ENCODE peak calls at places on chromosomes 16 and 17, in nine cellular contexts. One of them, this sample, is unnamed. For H3K27me3 and H3K4me1, the result is how much of the 10 kb centered on the place peaks cover.

GRCh38 chr16:9258423-9259051 is 167.1 kb downstream of the HAPSTR1 start:
- DNase-seq in NT2/D1: peak
- DNase-seq in fibroblast of lung: peak
- DNase-seq in astrocyte: peak
- DNase-seq in cardiac muscle cell: peak
- DNase-seq in aorta: no peak
- DNase-seq in lung: peak
- DNase-seq in tibial artery: no peak
- DNase-seq in psoas muscle: no peak
- DNase-seq in this sample: peak

GRCh38 chr16:1030381-1030901 is 42.1 kb upstream of the SSTR5 start:
- DNase-seq in NT2/D1: no peak
- DNase-seq in fibroblast of lung: no peak
- DNase-seq in astrocyte: no peak
- DNase-seq in cardiac muscle cell: no peak
- DNase-seq in aorta: no peak
- DNase-seq in lung: no peak
- DNase-seq in tibial artery: no peak
- DNase-seq in psoas muscle: no peak
- DNase-seq in this sample: peak

GRCh38 chr16:14958970-14959369 is 15.9 kb upstream of the PDXDC1 start:
- DNase-seq in NT2/D1: peak
- DNase-seq in fibroblast of lung: no peak
- DNase-seq in astrocyte: no peak
- DNase-seq in cardiac muscle cell: no peak
- DNase-seq in aorta: no peak
- DNase-seq in lung: no peak
- DNase-seq in tibial artery: no peak
- DNase-seq in psoas muscle: no peak
- DNase-seq in this sample: no peak

GRCh38 chr17:49003557-49004511 is 6.6 kb downstream of the IGF2BP1 start:
- DNase-seq in NT2/D1: no peak
- DNase-seq in fibroblast of lung: peak
- DNase-seq in astrocyte: no peak
- DNase-seq in cardiac muscle cell: peak
- DNase-seq in aorta: no peak
- DNase-seq in lung: no peak
- DNase-seq in tibial artery: no peak
- DNase-seq in psoas muscle: no peak
- DNase-seq in this sample: no peak

GRCh38 chr16:84614075-84614474 is 3.8 kb downstream of the COTL1 start:
- DNase-seq in NT2/D1: no peak
- DNase-seq in fibroblast of lung: no peak
- DNase-seq in astrocyte: no peak
- DNase-seq in cardiac muscle cell: no peak
- DNase-seq in aorta: no peak
- DNase-seq in lung: no peak
- DNase-seq in tibial artery: no peak
- DNase-seq in psoas muscle: no peak
- DNase-seq in this sample: no peak

GRCh38 chr17:83067718-83068261 is 11.6 kb upstream of the METRNL start:
- DNase-seq in NT2/D1: no peak
- DNase-seq in fibroblast of lung: peak
- DNase-seq in astrocyte: no peak
- DNase-seq in cardiac muscle cell: peak
- DNase-seq in aorta: peak
- DNase-seq in lung: no peak
- DNase-seq in tibial artery: no peak
- DNase-seq in psoas muscle: no peak
- DNase-seq in this sample: peak

GRCh38 chr17:19270347-19270950 is 33.3 kb downstream of the EPN2 start:
- DNase-seq in NT2/D1: no peak
- DNase-seq in fibroblast of lung: no peak
- DNase-seq in astrocyte: no peak
- DNase-seq in cardiac muscle cell: no peak
- DNase-seq in aorta: no peak
- DNase-seq in lung: no peak
- DNase-seq in tibial artery: no peak
- DNase-seq in psoas muscle: no peak
- DNase-seq in this sample: no peak

GRCh38 chr16:53809088-53809951 is 105.4 kb downstream of the FTO start:
- DNase-seq in NT2/D1: no peak
- DNase-seq in fibroblast of lung: peak
- DNase-seq in astrocyte: peak
- DNase-seq in cardiac muscle cell: no peak
- DNase-seq in aorta: no peak
- DNase-seq in lung: no peak
- DNase-seq in tibial artery: no peak
- DNase-seq in psoas muscle: no peak
- DNase-seq in this sample: no peak

GRCh38 chr17:3381957-3382356 is 4.2 kb downstream of the OR3A2 start:
- DNase-seq in NT2/D1: no peak
- DNase-seq in fibroblast of lung: no peak
- DNase-seq in astrocyte: no peak
- DNase-seq in cardiac muscle cell: no peak
- DNase-seq in aorta: no peak
- DNase-seq in lung: no peak
- DNase-seq in tibial artery: no peak
- DNase-seq in psoas muscle: no peak
- DNase-seq in this sample: no peak

DNA sequence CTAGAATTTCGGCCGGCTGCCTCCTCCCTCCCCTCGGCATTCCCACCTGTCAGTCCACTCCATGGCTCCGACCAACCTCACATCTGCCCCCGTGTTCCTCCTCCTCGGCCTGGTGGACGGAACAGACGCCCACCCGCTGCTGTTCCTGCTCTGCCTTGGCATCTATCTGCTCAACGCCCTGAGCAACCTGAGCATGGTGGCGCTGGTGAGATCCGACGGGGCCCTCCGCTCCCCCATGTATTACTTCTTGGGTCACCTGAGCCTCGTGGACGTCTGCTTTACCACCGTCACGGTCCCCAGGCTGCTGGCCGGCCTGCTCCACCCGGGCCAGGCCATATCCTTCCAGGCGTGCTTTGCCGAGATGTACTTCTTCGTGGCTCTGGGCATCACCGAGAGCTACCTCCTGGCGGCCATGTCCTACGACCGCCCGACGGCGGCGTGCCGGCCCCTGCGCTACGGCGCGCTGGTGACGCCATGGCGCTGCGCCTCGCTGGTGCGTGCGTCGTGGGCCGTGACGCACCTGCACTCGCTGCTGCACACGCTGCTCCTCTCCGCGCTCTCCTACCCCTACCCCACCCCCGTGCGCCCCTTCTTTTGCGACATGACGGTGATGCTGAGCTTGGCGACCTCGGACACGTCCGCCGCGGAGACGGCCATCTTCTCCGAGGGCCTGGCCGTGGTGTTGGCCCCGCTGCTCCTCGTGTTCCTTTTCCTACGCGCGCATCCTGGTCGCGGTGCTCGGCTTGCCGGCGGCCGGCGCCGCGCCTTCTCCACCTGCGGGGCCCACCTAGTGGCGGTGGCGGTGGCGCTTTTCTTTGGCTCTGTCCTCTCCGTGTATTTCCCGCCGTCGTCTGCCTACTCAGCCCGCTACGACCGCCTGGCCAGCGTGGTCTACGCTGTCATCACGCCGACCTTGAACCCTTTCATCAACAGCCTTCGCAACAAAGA is at the start of gene OR3A2:
- DNase-seq in NT2/D1: peak
- DNase-seq in fibroblast of lung: no peak
- DNase-seq in astrocyte: no peak
- DNase-seq in cardiac muscle cell: no peak
- DNase-seq in aorta: no peak
- DNase-seq in lung: no peak
- DNase-seq in tibial artery: no peak
- DNase-seq in psoas muscle: no peak
- DNase-seq in this sample: no peak
- H3K27me3 ChIP-seq in NT2/D1: under half
- H3K27me3 ChIP-seq in fibroblast of lung: under half
- H3K27me3 ChIP-seq in astrocyte: under half
- H3K27me3 ChIP-seq in cardiac muscle cell: under half
- H3K27me3 ChIP-seq in aorta: under half
- H3K27me3 ChIP-seq in lung: under half
- H3K27me3 ChIP-seq in tibial artery: under half
- H3K27me3 ChIP-seq in psoas muscle: under half
- H3K27me3 ChIP-seq in this sample: under half

DNA sequence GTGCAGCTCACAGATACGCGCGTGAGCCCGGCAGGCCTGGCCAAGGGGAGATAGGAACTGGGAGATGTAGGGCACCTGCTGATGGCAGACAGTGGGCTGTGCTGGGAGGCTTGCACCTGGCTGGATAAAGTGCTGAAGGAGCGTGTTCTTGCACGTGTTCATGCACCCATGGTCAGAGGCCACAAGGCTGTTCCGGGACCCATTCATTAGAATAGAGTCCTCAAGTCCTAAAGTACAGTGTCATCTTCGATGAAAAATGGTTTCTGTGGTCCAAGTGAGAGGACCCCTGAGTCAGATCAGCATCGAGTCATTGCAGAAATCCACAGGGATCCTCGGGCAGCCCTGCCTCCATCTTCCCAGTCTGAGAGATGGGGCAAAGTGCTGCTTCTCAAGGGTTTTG is 236.4 kb downstream of the CCDC182 start:
- DNase-seq in NT2/D1: no peak
- DNase-seq in fibroblast of lung: no peak
- DNase-seq in astrocyte: no peak
- DNase-seq in cardiac muscle cell: no peak
- DNase-seq in aorta: no peak
- DNase-seq in lung: no peak
- DNase-seq in tibial artery: no peak
- DNase-seq in psoas muscle: no peak
- DNase-seq in this sample: no peak
- H3K4me1 ChIP-seq in NT2/D1: under half
- H3K4me1 ChIP-seq in fibroblast of lung: under half
- H3K4me1 ChIP-seq in astrocyte: under half
- H3K4me1 ChIP-seq in cardiac muscle cell: under half
- H3K4me1 ChIP-seq in aorta: under half
- H3K4me1 ChIP-seq in lung: under half
- H3K4me1 ChIP-seq in tibial artery: under half
- H3K4me1 ChIP-seq in psoas muscle: under half
- H3K4me1 ChIP-seq in this sample: under half

GRCh38 chr17:76075364-76076099 is 951 bp downstream of the GALR2 start:
- DNase-seq in NT2/D1: no peak
- DNase-seq in fibroblast of lung: no peak
- DNase-seq in astrocyte: no peak
- DNase-seq in cardiac muscle cell: peak
- DNase-seq in aorta: no peak
- DNase-seq in lung: no peak
- DNase-seq in tibial artery: no peak
- DNase-seq in psoas muscle: no peak
- DNase-seq in this sample: no peak

GRCh38 chr17:76076100-76076764 is 1.7 kb downstream of the GALR2 start:
- DNase-seq in NT2/D1: no peak
- DNase-seq in fibroblast of lung: no peak
- DNase-seq in astrocyte: no peak
- DNase-seq in cardiac muscle cell: no peak
- DNase-seq in aorta: no peak
- DNase-seq in lung: no peak
- DNase-seq in tibial artery: peak
- DNase-seq in psoas muscle: no peak
- DNase-seq in this sample: no peak

GRCh38 chr17:76078859-76079576 is at the start of gene ZACN:
- DNase-seq in NT2/D1: no peak
- DNase-seq in fibroblast of lung: no peak
- DNase-seq in astrocyte: no peak
- DNase-seq in cardiac muscle cell: no peak
- DNase-seq in aorta: no peak
- DNase-seq in lung: no peak
- DNase-seq in tibial artery: no peak
- DNase-seq in psoas muscle: no peak
- DNase-seq in this sample: no peak

GRCh38 chr17:76077582-76078110 is 1.3 kb upstream of the ZACN start:
- DNase-seq in NT2/D1: no peak
- DNase-seq in fibroblast of lung: no peak
- DNase-seq in astrocyte: no peak
- DNase-seq in cardiac muscle cell: no peak
- DNase-seq in aorta: no peak
- DNase-seq in lung: no peak
- DNase-seq in tibial artery: no peak
- DNase-seq in psoas muscle: no peak
- DNase-seq in this sample: peak

DNA sequence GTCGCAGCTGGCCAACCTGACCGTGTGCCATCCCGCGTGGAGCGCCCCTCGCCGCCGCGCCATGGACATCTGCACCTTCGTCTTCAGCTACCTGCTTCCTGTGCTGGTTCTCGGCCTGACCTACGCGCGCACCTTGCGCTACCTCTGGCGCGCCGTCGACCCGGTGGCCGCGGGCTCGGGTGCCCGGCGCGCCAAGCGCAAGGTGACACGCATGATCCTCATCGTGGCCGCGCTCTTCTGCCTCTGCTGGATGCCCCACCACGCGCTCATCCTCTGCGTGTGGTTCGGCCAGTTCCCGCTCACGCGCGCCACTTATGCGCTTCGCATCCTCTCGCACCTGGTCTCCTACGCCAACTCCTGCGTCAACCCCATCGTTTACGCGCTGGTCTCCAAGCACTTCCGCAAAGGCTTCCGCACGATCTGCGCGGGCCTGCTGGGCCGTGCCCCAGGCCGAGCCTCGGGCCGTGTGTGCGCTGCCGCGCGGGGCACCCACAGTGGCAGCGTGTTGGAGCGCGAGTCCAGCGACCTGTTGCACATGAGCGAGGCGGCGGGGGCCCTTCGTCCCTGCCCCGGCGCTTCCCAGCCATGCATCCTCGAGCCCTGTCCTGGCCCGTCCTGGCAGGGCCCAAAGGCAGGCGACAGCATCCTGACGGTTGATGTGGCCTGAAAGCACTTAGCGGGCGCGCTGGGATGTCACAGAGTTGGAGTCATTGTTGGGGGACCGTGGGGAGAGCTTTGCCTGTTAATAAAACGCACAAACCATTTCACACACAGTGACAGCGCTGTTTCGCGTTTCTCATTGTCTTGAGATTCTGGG is 2.0 kb upstream of the ZACN start:
- DNase-seq in NT2/D1: no peak
- DNase-seq in fibroblast of lung: no peak
- DNase-seq in astrocyte: no peak
- DNase-seq in cardiac muscle cell: no peak
- DNase-seq in aorta: no peak
- DNase-seq in lung: no peak
- DNase-seq in tibial artery: peak
- DNase-seq in psoas muscle: peak
- DNase-seq in this sample: no peak
- H3K27me3 ChIP-seq in NT2/D1: under half
- H3K27me3 ChIP-seq in fibroblast of lung: half or more
- H3K27me3 ChIP-seq in astrocyte: half or more
- H3K27me3 ChIP-seq in cardiac muscle cell: half or more
- H3K27me3 ChIP-seq in aorta: under half
- H3K27me3 ChIP-seq in lung: under half
- H3K27me3 ChIP-seq in tibial artery: half or more
- H3K27me3 ChIP-seq in psoas muscle: under half
- H3K27me3 ChIP-seq in this sample: under half

DNA sequence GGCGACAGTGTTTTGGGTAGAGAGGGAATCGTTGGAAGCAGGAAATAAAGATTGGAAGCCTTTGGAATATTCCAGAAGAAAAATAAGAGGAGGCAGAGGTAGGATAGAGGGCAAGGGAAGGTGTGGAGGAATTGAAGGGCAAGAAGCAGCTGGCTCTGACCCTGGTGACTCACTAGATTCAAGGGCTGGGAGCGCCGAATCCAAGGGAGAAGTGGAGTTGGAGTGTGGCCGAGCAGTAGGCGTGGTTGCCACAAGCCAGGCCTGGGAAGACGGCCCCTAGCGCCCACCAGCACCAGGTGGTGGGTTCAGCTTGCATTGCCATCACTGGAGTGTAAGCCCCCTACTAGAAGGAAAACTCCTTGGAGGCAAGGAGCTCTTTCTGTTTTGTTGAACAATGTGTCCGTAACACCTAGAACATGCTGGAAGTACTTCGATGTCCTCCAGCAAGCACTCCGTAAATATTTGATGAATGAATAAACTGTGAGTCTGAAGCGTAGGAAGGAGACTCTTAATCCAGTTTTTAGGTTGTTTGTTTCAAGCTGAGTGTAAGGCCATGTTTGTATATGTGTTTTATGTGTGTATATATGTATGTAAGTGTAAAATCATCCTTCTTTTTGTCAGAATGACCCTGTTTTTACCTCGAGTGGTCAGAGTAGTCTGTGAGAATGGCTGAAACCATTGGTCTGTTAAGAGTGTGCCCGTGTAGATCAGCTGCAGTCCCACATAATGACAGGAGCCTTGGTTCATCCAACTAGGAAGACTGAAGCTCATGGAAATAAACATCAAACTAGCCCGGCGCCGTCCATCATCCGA is 139.5 kb downstream of the CMIP start:
- DNase-seq in NT2/D1: no peak
- DNase-seq in fibroblast of lung: peak
- DNase-seq in astrocyte: peak
- DNase-seq in cardiac muscle cell: no peak
- DNase-seq in aorta: no peak
- DNase-seq in lung: peak
- DNase-seq in tibial artery: no peak
- DNase-seq in psoas muscle: no peak
- DNase-seq in this sample: peak
- H3K4me1 ChIP-seq in NT2/D1: under half
- H3K4me1 ChIP-seq in fibroblast of lung: under half
- H3K4me1 ChIP-seq in astrocyte: under half
- H3K4me1 ChIP-seq in cardiac muscle cell: under half
- H3K4me1 ChIP-seq in aorta: under half
- H3K4me1 ChIP-seq in lung: under half
- H3K4me1 ChIP-seq in tibial artery: under half
- H3K4me1 ChIP-seq in psoas muscle: under half
- H3K4me1 ChIP-seq in this sample: under half